ENCODE peak calls at places on chromosomes 7 and 10, in six cellular contexts. One of them, this sample, is unnamed.

GRCh38 chr7:25124485-25125136 is 449 bp downstream of the CYCS start:
- DNase-seq in MCF 10A: peak; percentile 22
- DNase-seq in activated CD4-positive, alpha-beta T cell treated with anti-CD3 and anti-CD28 coated beads, Interleukin-2, amount 50 U/mL, for 48 hours: peak; percentile 21
- DNase-seq in iris pigment epithelial cell: peak; percentile 31
- DNase-seq in tibial artery: no peak
- DNase-seq in WERI-Rb-1: peak; percentile 9
- DNase-seq in this sample: peak; percentile 9

GRCh38 chr7:92793656-92794205 is 42.6 kb downstream of the CDK6 start:
- DNase-seq in activated CD4-positive, alpha-beta T cell treated with anti-CD3 and anti-CD28 coated beads, Interleukin-2, amount 50 U/mL, for 48 hours: no peak
- DNase-seq in WERI-Rb-1: no peak
- DNase-seq in tibial artery: no peak
- DNase-seq in iris pigment epithelial cell: no peak
- DNase-seq in MCF 10A: no peak
- DNase-seq in this sample: no peak

GRCh38 chr10:24556746-24557742 is 166.6 kb downstream of the ARHGAP21 start:
- DNase-seq in WERI-Rb-1: peak; percentile 12
- DNase-seq in tibial artery: no peak
- DNase-seq in activated CD4-positive, alpha-beta T cell treated with anti-CD3 and anti-CD28 coated beads, Interleukin-2, amount 50 U/mL, for 48 hours: no peak
- DNase-seq in iris pigment epithelial cell: peak; percentile 82
- DNase-seq in MCF 10A: peak; percentile 76
- DNase-seq in this sample: no peak

GRCh38 chr7:221996-222715 is 29.8 kb downstream of the FAM20C start:
- DNase-seq in MCF 10A: no peak
- DNase-seq in tibial artery: no peak
- DNase-seq in activated CD4-positive, alpha-beta T cell treated with anti-CD3 and anti-CD28 coated beads, Interleukin-2, amount 50 U/mL, for 48 hours: no peak
- DNase-seq in iris pigment epithelial cell: no peak
- DNase-seq in WERI-Rb-1: no peak
- DNase-seq in this sample: no peak

GRCh38 chr10:49255883-49256282 is 43.1 kb upstream of the C10orf71 start:
- DNase-seq in tibial artery: no peak
- DNase-seq in activated CD4-positive, alpha-beta T cell treated with anti-CD3 and anti-CD28 coated beads, Interleukin-2, amount 50 U/mL, for 48 hours: no peak
- DNase-seq in WERI-Rb-1: no peak
- DNase-seq in MCF 10A: no peak
- DNase-seq in iris pigment epithelial cell: no peak
- DNase-seq in this sample: no peak

GRCh38 chr7:100173806-100174495 is 3.2 kb downstream of the GPC2 start:
- DNase-seq in MCF 10A: no peak
- DNase-seq in tibial artery: no peak
- DNase-seq in WERI-Rb-1: no peak
- DNase-seq in activated CD4-positive, alpha-beta T cell treated with anti-CD3 and anti-CD28 coated beads, Interleukin-2, amount 50 U/mL, for 48 hours: no peak
- DNase-seq in iris pigment epithelial cell: no peak
- DNase-seq in this sample: no peak

GRCh38 chr7:137577184-137577583 is 233.7 kb upstream of the PTN start:
- DNase-seq in MCF 10A: no peak
- DNase-seq in iris pigment epithelial cell: no peak
- DNase-seq in WERI-Rb-1: no peak
- DNase-seq in tibial artery: no peak
- DNase-seq in activated CD4-positive, alpha-beta T cell treated with anti-CD3 and anti-CD28 coated beads, Interleukin-2, amount 50 U/mL, for 48 hours: no peak
- DNase-seq in this sample: no peak

GRCh38 chr7:156969972-156970420 is 20.5 kb downstream of the NOM1 start:
- DNase-seq in activated CD4-positive, alpha-beta T cell treated with anti-CD3 and anti-CD28 coated beads, Interleukin-2, amount 50 U/mL, for 48 hours: no peak
- DNase-seq in WERI-Rb-1: no peak
- DNase-seq in tibial artery: no peak
- DNase-seq in iris pigment epithelial cell: peak; percentile 15
- DNase-seq in MCF 10A: peak; percentile 40
- DNase-seq in this sample: no peak

GRCh38 chr10:86553213-86553612 is 31.6 kb upstream of the WAPL start:
- DNase-seq in tibial artery: no peak
- DNase-seq in MCF 10A: no peak
- DNase-seq in activated CD4-positive, alpha-beta T cell treated with anti-CD3 and anti-CD28 coated beads, Interleukin-2, amount 50 U/mL, for 48 hours: no peak
- DNase-seq in WERI-Rb-1: no peak
- DNase-seq in iris pigment epithelial cell: no peak
- DNase-seq in this sample: no peak

GRCh38 chr7:6546852-6547251 is 4.4 kb downstream of the GRID2IP start:
- DNase-seq in tibial artery: no peak
- DNase-seq in iris pigment epithelial cell: no peak
- DNase-seq in MCF 10A: peak; percentile 9
- DNase-seq in WERI-Rb-1: no peak
- DNase-seq in activated CD4-positive, alpha-beta T cell treated with anti-CD3 and anti-CD28 coated beads, Interleukin-2, amount 50 U/mL, for 48 hours: no peak
- DNase-seq in this sample: no peak

GRCh38 chr7:134365341-134366054 is 48.8 kb upstream of the SLC35B4 start:
- DNase-seq in activated CD4-positive, alpha-beta T cell treated with anti-CD3 and anti-CD28 coated beads, Interleukin-2, amount 50 U/mL, for 48 hours: no peak
- DNase-seq in tibial artery: no peak
- DNase-seq in iris pigment epithelial cell: peak; percentile 68
- DNase-seq in WERI-Rb-1: no peak
- DNase-seq in MCF 10A: peak; percentile 89
- DNase-seq in this sample: no peak